ENCODE peak calls at places on chromosomes 12 and 14, in eight cellular contexts. One of them, this sample, is unnamed.

GRCh38 chr12:77104792-77105191 is 39.4 kb upstream of the E2F7 start:
- DNase-seq in K562: no peak
- DNase-seq in ovary: no peak
- DNase-seq in HCT116: peak; percentile 39
- DNase-seq in stomach: no peak
- DNase-seq in testis: no peak
- DNase-seq in IMR-90: peak; percentile 72
- DNase-seq in A549: no peak
- DNase-seq in this sample: no peak

GRCh38 chr12:45612044-45612794 is 117.3 kb upstream of the ARID2 start:
- DNase-seq in A549: no peak
- DNase-seq in HCT116: no peak
- DNase-seq in ovary: no peak
- DNase-seq in K562: no peak
- DNase-seq in testis: no peak
- DNase-seq in stomach: no peak
- DNase-seq in IMR-90: peak; percentile 67
- DNase-seq in this sample: no peak

GRCh38 chr12:15731940-15732339 is 57.2 kb downstream of the EPS8 start:
- DNase-seq in ovary: no peak
- DNase-seq in testis: no peak
- DNase-seq in IMR-90: no peak
- DNase-seq in K562: no peak
- DNase-seq in stomach: no peak
- DNase-seq in A549: no peak
- DNase-seq in HCT116: no peak
- DNase-seq in this sample: no peak

GRCh38 chr12:100375023-100375737 is 18.3 kb downstream of the SLC17A8 start:
- DNase-seq in IMR-90: peak; percentile 16
- DNase-seq in testis: peak; percentile 83
- DNase-seq in A549: no peak
- DNase-seq in K562: no peak
- DNase-seq in HCT116: no peak
- DNase-seq in ovary: peak; percentile 81
- DNase-seq in stomach: peak; percentile 48
- DNase-seq in this sample: no peak

GRCh38 chr12:56348776-56349175 is 10.1 kb downstream of the IL23A start:
- DNase-seq in HCT116: no peak
- DNase-seq in testis: no peak
- DNase-seq in ovary: no peak
- DNase-seq in K562: no peak
- DNase-seq in A549: no peak
- DNase-seq in stomach: no peak
- DNase-seq in IMR-90: no peak
- DNase-seq in this sample: no peak

GRCh38 chr12:43655586-43655985 is 103.0 kb downstream of the PUS7L start:
- DNase-seq in K562: no peak
- DNase-seq in testis: no peak
- DNase-seq in ovary: no peak
- DNase-seq in stomach: no peak
- DNase-seq in IMR-90: peak; percentile 39
- DNase-seq in HCT116: no peak
- DNase-seq in A549: no peak
- DNase-seq in this sample: no peak

GRCh38 chr12:107372229-107372658 is 278.9 kb upstream of the CRY1 start:
- DNase-seq in ovary: no peak
- DNase-seq in A549: no peak
- DNase-seq in testis: no peak
- DNase-seq in HCT116: no peak
- DNase-seq in K562: no peak
- DNase-seq in stomach: no peak
- DNase-seq in IMR-90: peak; percentile 27
- DNase-seq in this sample: no peak

GRCh38 chr12:80268924-80269749 is 169.8 kb downstream of the OTOGL start:
- DNase-seq in IMR-90: peak; percentile 93
- DNase-seq in testis: no peak
- DNase-seq in HCT116: peak; percentile 54
- DNase-seq in ovary: no peak
- DNase-seq in stomach: no peak
- DNase-seq in A549: peak; percentile 39
- DNase-seq in K562: no peak
- DNase-seq in this sample: no peak

GRCh38 chr12:123089631-123090353 is 61.1 kb downstream of the PITPNM2 start:
- DNase-seq in ovary: no peak
- DNase-seq in testis: no peak
- DNase-seq in IMR-90: peak; percentile 99
- DNase-seq in K562: peak; percentile 63
- DNase-seq in stomach: no peak
- DNase-seq in HCT116: peak; percentile 90
- DNase-seq in A549: peak; percentile 85
- DNase-seq in this sample: no peak

GRCh38 chr12:58939399-58940100 is 19.2 kb upstream of the LRIG3 start:
- DNase-seq in ovary: no peak
- DNase-seq in K562: no peak
- DNase-seq in testis: no peak
- DNase-seq in A549: no peak
- DNase-seq in IMR-90: no peak
- DNase-seq in HCT116: no peak
- DNase-seq in stomach: no peak
- DNase-seq in this sample: no peak

GRCh38 chr14:102171173-102172020 is 31.7 kb downstream of the WDR20 start:
- DNase-seq in K562: no peak
- DNase-seq in ovary: no peak
- DNase-seq in A549: no peak
- DNase-seq in stomach: no peak
- DNase-seq in HCT116: no peak
- DNase-seq in testis: no peak
- DNase-seq in IMR-90: peak; percentile 25
- DNase-seq in this sample: no peak

GRCh38 chr12:23880988-23881387 is 68.5 kb downstream of the SOX5 start:
- DNase-seq in HCT116: no peak
- DNase-seq in testis: no peak
- DNase-seq in stomach: no peak
- DNase-seq in IMR-90: no peak
- DNase-seq in K562: no peak
- DNase-seq in A549: no peak
- DNase-seq in ovary: no peak
- DNase-seq in this sample: no peak

GRCh38 chr12:116495260-116495659 is 63.9 kb upstream of the MAP1LC3B2 start:
- DNase-seq in HCT116: peak; percentile 94
- DNase-seq in testis: no peak
- DNase-seq in stomach: peak; percentile 34
- DNase-seq in K562: no peak
- DNase-seq in A549: peak; percentile 47
- DNase-seq in IMR-90: peak; percentile 55
- DNase-seq in ovary: no peak
- DNase-seq in this sample: no peak

GRCh38 chr12:82146740-82147139 is 211.4 kb downstream of the CCDC59 start:
- DNase-seq in K562: no peak
- DNase-seq in HCT116: no peak
- DNase-seq in A549: no peak
- DNase-seq in IMR-90: no peak
- DNase-seq in ovary: no peak
- DNase-seq in stomach: no peak
- DNase-seq in testis: no peak
- DNase-seq in this sample: no peak

GRCh38 chr12:105235747-105236476 is at the start of gene APPL2:
- DNase-seq in IMR-90: peak; percentile 87
- DNase-seq in HCT116: peak; percentile 63
- DNase-seq in stomach: peak; percentile 91
- DNase-seq in A549: peak; percentile 91
- DNase-seq in K562: peak; percentile 90
- DNase-seq in ovary: peak; percentile 89
- DNase-seq in testis: peak; percentile 94
- DNase-seq in this sample: peak; percentile 92

GRCh38 chr14:103679351-103679750 is 35.9 kb downstream of the XRCC3 start:
- DNase-seq in K562: no peak
- DNase-seq in testis: peak; percentile 62
- DNase-seq in HCT116: peak; percentile 3
- DNase-seq in IMR-90: no peak
- DNase-seq in stomach: peak; percentile 40
- DNase-seq in ovary: no peak
- DNase-seq in A549: peak; percentile 47
- DNase-seq in this sample: peak; percentile 58

GRCh38 chr12:19529933-19530630 is 90.8 kb downstream of the AEBP2 start:
- DNase-seq in K562: no peak
- DNase-seq in A549: no peak
- DNase-seq in HCT116: no peak
- DNase-seq in testis: no peak
- DNase-seq in stomach: no peak
- DNase-seq in ovary: no peak
- DNase-seq in IMR-90: peak; percentile 59
- DNase-seq in this sample: no peak

GRCh38 chr12:67331123-67331522 is 62.0 kb downstream of the CAND1 start:
- DNase-seq in stomach: no peak
- DNase-seq in IMR-90: no peak
- DNase-seq in ovary: no peak
- DNase-seq in HCT116: no peak
- DNase-seq in A549: no peak
- DNase-seq in K562: no peak
- DNase-seq in testis: no peak
- DNase-seq in this sample: no peak

GRCh38 chr12:89353188-89353822 is 1.0 kb upstream of the DUSP6 start:
- DNase-seq in HCT116: peak; percentile 31
- DNase-seq in A549: peak; percentile 88
- DNase-seq in stomach: peak; percentile 73
- DNase-seq in testis: peak; percentile 57
- DNase-seq in K562: no peak
- DNase-seq in ovary: peak; percentile 55
- DNase-seq in IMR-90: peak; percentile 62
- DNase-seq in this sample: peak; percentile 72
- TF ChIP-seq POLR2A in HCT116: peak; percentile 84
- TF ChIP-seq POLR2A in A549: no peak
- TF ChIP-seq POLR2A in stomach: no peak
- TF ChIP-seq POLR2A in testis: no peak
- TF ChIP-seq POLR2A in K562: no peak
- TF ChIP-seq POLR2A in ovary: no peak
- TF ChIP-seq POLR2A in IMR-90: no peak
- TF ChIP-seq POLR2A in this sample: no peak

GRCh38 chr14:91573894-91574837 is 64.1 kb upstream of the PPP4R3A start:
- DNase-seq in testis: peak; percentile 94
- DNase-seq in ovary: no peak
- DNase-seq in IMR-90: peak; percentile 25
- DNase-seq in stomach: peak; percentile 62
- DNase-seq in K562: peak; percentile 21
- DNase-seq in HCT116: peak; percentile 68
- DNase-seq in A549: peak; percentile 62
- DNase-seq in this sample: peak; percentile 15
- TF ChIP-seq POLR2A in testis: no peak
- TF ChIP-seq POLR2A in ovary: no peak
- TF ChIP-seq POLR2A in IMR-90: no peak
- TF ChIP-seq POLR2A in stomach: no peak
- TF ChIP-seq POLR2A in K562: no peak
- TF ChIP-seq POLR2A in HCT116: no peak
- TF ChIP-seq POLR2A in A549: no peak
- TF ChIP-seq POLR2A in this sample: no peak

DNA sequence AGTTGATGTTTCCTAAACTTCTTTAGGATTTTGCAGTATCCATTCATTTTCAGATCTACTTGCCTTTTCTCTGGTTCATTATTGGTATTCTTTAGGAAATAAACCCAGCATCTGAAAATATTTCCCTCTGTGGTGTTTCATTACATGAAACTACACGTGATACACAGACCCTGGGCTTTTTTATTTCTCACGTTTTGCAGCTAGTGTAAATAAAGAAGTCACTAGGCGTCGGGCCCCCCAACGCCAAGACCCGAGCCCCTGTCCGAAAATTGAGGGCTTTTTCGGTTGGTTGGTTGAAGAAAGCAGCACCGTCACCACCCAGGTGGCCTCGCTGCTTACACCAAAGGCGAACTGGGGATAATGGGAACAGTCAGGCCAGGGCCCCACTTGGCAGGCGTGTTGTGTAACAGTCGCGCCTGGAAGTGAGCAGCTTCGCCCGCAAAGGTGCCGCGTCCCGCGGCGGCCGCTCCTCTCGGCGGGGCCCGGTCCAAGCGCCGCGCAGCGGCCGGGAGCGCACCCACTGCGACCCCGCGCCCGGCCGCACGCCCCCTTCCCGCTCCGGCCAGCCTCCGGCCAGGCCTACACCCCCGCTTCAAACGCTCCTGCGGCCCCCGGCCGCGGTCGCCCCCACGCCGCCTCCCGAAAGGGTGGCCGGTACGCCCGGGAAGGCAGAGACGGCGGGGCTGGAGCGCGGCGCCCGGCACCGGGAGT is 1.2 kb downstream of the DUSP16 start:
- DNase-seq in stomach: peak; percentile 69
- DNase-seq in K562: no peak
- DNase-seq in testis: peak; percentile 45
- DNase-seq in HCT116: no peak
- DNase-seq in ovary: peak; percentile 73
- DNase-seq in IMR-90: peak; percentile 46
- DNase-seq in A549: peak; percentile 64
- DNase-seq in this sample: peak; percentile 79
- TF ChIP-seq POLR2A in stomach: no peak
- TF ChIP-seq POLR2A in K562: peak; percentile 51
- TF ChIP-seq POLR2A in testis: no peak
- TF ChIP-seq POLR2A in HCT116: no peak
- TF ChIP-seq POLR2A in ovary: no peak
- TF ChIP-seq POLR2A in IMR-90: peak; percentile 60
- TF ChIP-seq POLR2A in A549: peak; percentile 58
- TF ChIP-seq POLR2A in this sample: no peak

GRCh38 chr12:24948816-24949722 is at the start of gene BCAT1:
- DNase-seq in IMR-90: peak; percentile 88
- DNase-seq in stomach: peak; percentile 64
- DNase-seq in testis: peak; percentile 89
- DNase-seq in HCT116: no peak
- DNase-seq in A549: peak; percentile 77
- DNase-seq in ovary: peak; percentile 77
- DNase-seq in K562: peak; percentile 75
- DNase-seq in this sample: peak; percentile 92
- TF ChIP-seq POLR2A in IMR-90: peak; percentile 91
- TF ChIP-seq POLR2A in stomach: no peak
- TF ChIP-seq POLR2A in testis: no peak
- TF ChIP-seq POLR2A in HCT116: no peak
- TF ChIP-seq POLR2A in A549: no peak
- TF ChIP-seq POLR2A in ovary: no peak
- TF ChIP-seq POLR2A in K562: peak; percentile 92
- TF ChIP-seq POLR2A in this sample: peak; percentile 84

DNA sequence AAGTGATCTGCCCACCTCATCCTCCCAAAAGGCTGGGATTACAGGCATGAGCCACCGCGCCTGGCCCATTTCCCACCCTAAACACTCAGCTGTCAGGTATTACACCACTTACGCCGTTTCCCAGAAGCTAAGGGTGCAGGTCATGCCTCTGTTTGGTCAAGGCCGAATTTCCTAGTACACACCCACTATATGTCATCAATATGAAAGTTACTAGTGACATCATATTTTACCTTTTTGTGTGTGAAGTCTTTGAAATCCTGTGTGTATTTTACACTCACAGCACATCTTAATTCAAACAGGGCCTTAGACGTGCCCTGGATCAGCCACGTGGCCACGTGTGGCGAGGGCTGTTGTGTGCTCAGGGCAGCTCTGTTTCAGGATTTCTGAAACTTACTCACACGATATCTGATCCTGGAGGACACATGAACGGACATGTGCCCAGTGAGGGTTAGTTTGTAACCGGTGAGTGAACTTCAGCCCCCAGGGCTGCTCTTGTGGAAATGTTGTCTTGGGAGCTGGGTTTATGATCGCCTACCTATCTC is 51.8 kb downstream of the GLT1D1 start:
- DNase-seq in IMR-90: no peak
- DNase-seq in ovary: no peak
- DNase-seq in stomach: peak; percentile 28
- DNase-seq in A549: no peak
- DNase-seq in HCT116: no peak
- DNase-seq in K562: no peak
- DNase-seq in testis: no peak
- DNase-seq in this sample: no peak
- TF ChIP-seq POLR2A in IMR-90: no peak
- TF ChIP-seq POLR2A in ovary: no peak
- TF ChIP-seq POLR2A in stomach: no peak
- TF ChIP-seq POLR2A in A549: no peak
- TF ChIP-seq POLR2A in HCT116: no peak
- TF ChIP-seq POLR2A in K562: no peak
- TF ChIP-seq POLR2A in testis: no peak
- TF ChIP-seq POLR2A in this sample: no peak